ENCODE peak calls at places on chromosomes 1 and 21, in four cellular contexts. One of them, this sample, is unnamed. For H3K4me1 and H3K27me3, the result is how much of the 10 kb centered on the place peaks cover.

GRCh38 chr1:215682232-215682631 is 115.1 kb downstream of the KCTD3 start:
- DNase-seq in CD8-positive, alpha-beta memory T cell: no peak
- DNase-seq in effector memory CD4-positive, alpha-beta T cell: no peak
- DNase-seq in fibroblast of lung: no peak
- DNase-seq in this sample: no peak

GRCh38 chr1:240687820-240688219 is 75.9 kb upstream of the GREM2 start:
- DNase-seq in fibroblast of lung: no peak
- DNase-seq in effector memory CD4-positive, alpha-beta T cell: no peak
- DNase-seq in CD8-positive, alpha-beta memory T cell: peak
- DNase-seq in this sample: peak

GRCh38 chr1:153577138-153577537 is 11.5 kb upstream of the S100A2 start:
- DNase-seq in CD8-positive, alpha-beta memory T cell: no peak
- DNase-seq in effector memory CD4-positive, alpha-beta T cell: no peak
- DNase-seq in fibroblast of lung: no peak
- DNase-seq in this sample: no peak

GRCh38 chr1:64745181-64745985 is 508 bp downstream of the RAVER2 start:
- DNase-seq in effector memory CD4-positive, alpha-beta T cell: no peak
- DNase-seq in CD8-positive, alpha-beta memory T cell: peak
- DNase-seq in fibroblast of lung: peak
- DNase-seq in this sample: peak

GRCh38 chr21:37712204-37712934 is 203.9 kb downstream of the KCNJ6 start:
- DNase-seq in CD8-positive, alpha-beta memory T cell: no peak
- DNase-seq in effector memory CD4-positive, alpha-beta T cell: no peak
- DNase-seq in fibroblast of lung: peak
- DNase-seq in this sample: no peak

GRCh38 chr1:53242381-53242780 is 4.1 kb upstream of the MAGOH start:
- DNase-seq in CD8-positive, alpha-beta memory T cell: no peak
- DNase-seq in effector memory CD4-positive, alpha-beta T cell: no peak
- DNase-seq in fibroblast of lung: no peak
- DNase-seq in this sample: no peak

GRCh38 chr1:67460648-67461500 is 30.7 kb upstream of the SERBP1 start:
- DNase-seq in fibroblast of lung: peak
- DNase-seq in CD8-positive, alpha-beta memory T cell: no peak
- DNase-seq in effector memory CD4-positive, alpha-beta T cell: no peak
- DNase-seq in this sample: no peak

GRCh38 chr1:43764581-43764980 is 57.2 kb downstream of the ST3GAL3 start:
- DNase-seq in effector memory CD4-positive, alpha-beta T cell: no peak
- DNase-seq in fibroblast of lung: no peak
- DNase-seq in CD8-positive, alpha-beta memory T cell: no peak
- DNase-seq in this sample: no peak

GRCh38 chr1:85599076-85599491 is 18.5 kb downstream of the CCN1 start:
- DNase-seq in CD8-positive, alpha-beta memory T cell: no peak
- DNase-seq in effector memory CD4-positive, alpha-beta T cell: no peak
- DNase-seq in fibroblast of lung: no peak
- DNase-seq in this sample: no peak

GRCh38 chr1:145992502-145992936 is 3.9 kb downstream of the TXNIP start:
- DNase-seq in effector memory CD4-positive, alpha-beta T cell: no peak
- DNase-seq in CD8-positive, alpha-beta memory T cell: no peak
- DNase-seq in fibroblast of lung: no peak
- DNase-seq in this sample: no peak

GRCh38 chr1:218369688-218370511 is 24.8 kb downstream of the TGFB2 start:
- DNase-seq in effector memory CD4-positive, alpha-beta T cell: no peak
- DNase-seq in fibroblast of lung: peak
- DNase-seq in CD8-positive, alpha-beta memory T cell: no peak
- DNase-seq in this sample: no peak

GRCh38 chr1:18353992-18354391 is 126.7 kb upstream of the KLHDC7A start:
- DNase-seq in CD8-positive, alpha-beta memory T cell: no peak
- DNase-seq in fibroblast of lung: no peak
- DNase-seq in effector memory CD4-positive, alpha-beta T cell: no peak
- DNase-seq in this sample: no peak

GRCh38 chr1:18354657-18355056 is 126.1 kb upstream of the KLHDC7A start:
- DNase-seq in CD8-positive, alpha-beta memory T cell: no peak
- DNase-seq in fibroblast of lung: no peak
- DNase-seq in effector memory CD4-positive, alpha-beta T cell: no peak
- DNase-seq in this sample: no peak

GRCh38 chr1:18352640-18353245 is 128.0 kb upstream of the KLHDC7A start:
- DNase-seq in effector memory CD4-positive, alpha-beta T cell: no peak
- DNase-seq in fibroblast of lung: no peak
- DNase-seq in CD8-positive, alpha-beta memory T cell: no peak
- DNase-seq in this sample: no peak

GRCh38 chr1:18351735-18352134 is 129.0 kb upstream of the KLHDC7A start:
- DNase-seq in fibroblast of lung: no peak
- DNase-seq in effector memory CD4-positive, alpha-beta T cell: no peak
- DNase-seq in CD8-positive, alpha-beta memory T cell: no peak
- DNase-seq in this sample: no peak

DNA sequence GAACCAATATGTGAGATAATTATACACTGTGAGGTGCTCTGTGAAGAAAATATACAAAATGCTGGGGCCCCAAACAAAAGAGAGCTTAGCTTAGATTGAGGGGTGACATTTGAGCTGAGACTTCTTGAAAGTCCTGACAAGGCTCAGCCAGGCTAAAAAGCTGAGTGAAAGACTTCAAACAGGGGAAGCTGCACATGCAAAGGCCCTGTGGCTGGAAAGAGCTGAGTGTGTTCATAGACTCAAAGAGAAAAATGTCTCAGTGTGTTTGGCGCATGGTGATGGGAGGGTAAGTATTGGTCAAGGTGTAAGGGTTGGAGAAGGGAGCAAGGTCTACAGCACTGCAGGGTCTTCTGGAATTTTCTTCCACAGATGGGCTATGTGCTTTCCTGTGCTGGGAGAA is 127.2 kb upstream of the KLHDC7A start:
- DNase-seq in CD8-positive, alpha-beta memory T cell: no peak
- DNase-seq in effector memory CD4-positive, alpha-beta T cell: no peak
- DNase-seq in fibroblast of lung: no peak
- DNase-seq in this sample: no peak
- H3K4me1 ChIP-seq in CD8-positive, alpha-beta memory T cell: under half
- H3K4me1 ChIP-seq in effector memory CD4-positive, alpha-beta T cell: under half
- H3K4me1 ChIP-seq in fibroblast of lung: under half
- H3K4me1 ChIP-seq in this sample: under half

GRCh38 chr1:3139451-3139852 is 70.4 kb downstream of the PRDM16 start:
- DNase-seq in effector memory CD4-positive, alpha-beta T cell: no peak
- DNase-seq in CD8-positive, alpha-beta memory T cell: no peak
- DNase-seq in fibroblast of lung: no peak
- DNase-seq in this sample: no peak
- H3K27me3 ChIP-seq in effector memory CD4-positive, alpha-beta T cell: under half
- H3K27me3 ChIP-seq in CD8-positive, alpha-beta memory T cell: under half
- H3K27me3 ChIP-seq in fibroblast of lung: under half
- H3K27me3 ChIP-seq in this sample: under half

DNA sequence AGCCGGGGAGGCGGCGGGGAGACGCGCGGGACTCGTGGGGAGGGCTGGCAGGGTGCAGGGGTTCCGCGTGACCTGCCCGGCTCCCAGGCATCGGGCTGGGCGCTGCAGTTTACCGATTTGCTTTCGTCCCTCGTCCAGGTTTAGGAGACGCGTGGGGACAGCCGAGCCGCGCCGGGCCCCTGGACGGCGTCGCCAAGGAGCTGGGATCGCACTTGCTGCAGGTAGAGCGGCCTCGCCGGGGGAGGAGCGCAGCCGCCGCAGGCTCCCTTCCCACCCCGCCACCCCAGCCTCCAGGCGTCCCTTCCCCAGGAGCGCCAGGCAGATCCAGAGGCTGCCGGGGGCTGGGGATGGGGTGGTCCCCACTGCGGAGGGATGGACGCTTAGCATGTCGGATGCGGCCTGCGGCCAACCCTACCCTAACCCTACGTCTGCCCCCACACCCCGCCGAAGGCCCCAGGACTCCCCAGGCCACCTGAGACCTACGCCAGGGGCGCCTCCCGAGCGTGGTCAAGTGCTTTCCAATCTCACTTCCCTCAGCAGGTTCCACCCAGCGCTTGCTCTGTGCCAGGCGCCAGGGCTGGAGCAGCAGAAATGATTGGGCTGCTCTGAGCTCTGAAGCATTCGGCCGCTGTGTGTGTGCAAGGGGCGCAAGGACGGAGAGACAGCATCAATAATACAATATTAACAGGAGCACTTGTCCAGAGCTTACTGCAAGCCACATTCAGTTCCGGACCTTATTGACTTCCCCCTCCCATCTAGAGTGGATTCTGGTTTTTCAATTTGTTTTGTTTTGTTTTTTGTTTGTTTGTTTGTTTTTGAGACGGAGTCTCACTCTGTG is 10.3 kb downstream of the SIM2 start:
- DNase-seq in fibroblast of lung: no peak
- DNase-seq in CD8-positive, alpha-beta memory T cell: no peak
- DNase-seq in effector memory CD4-positive, alpha-beta T cell: no peak
- DNase-seq in this sample: no peak
- H3K27ac ChIP-seq in fibroblast of lung: no peak
- H3K27ac ChIP-seq in CD8-positive, alpha-beta memory T cell: no peak
- H3K27ac ChIP-seq in effector memory CD4-positive, alpha-beta T cell: no peak
- H3K27ac ChIP-seq in this sample: no peak

DNA sequence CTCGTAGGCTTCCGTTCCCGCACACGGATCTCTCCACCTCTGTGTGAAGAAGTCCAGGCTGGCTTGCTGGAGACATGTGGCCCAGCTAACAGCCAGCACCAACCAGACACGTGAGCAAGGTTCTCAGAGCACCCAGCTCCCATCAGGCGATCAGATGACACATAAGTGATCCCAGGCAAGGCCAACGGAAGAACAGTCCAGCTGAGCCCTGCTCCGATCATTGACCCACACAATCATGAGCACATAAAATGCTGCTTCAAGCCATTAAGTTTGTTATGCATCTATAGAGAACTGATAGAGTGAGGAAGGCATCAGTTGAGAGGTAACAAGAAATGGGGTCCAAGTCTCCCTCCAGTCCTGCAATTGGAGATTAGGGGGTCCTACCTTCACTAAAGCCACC is 15.4 kb downstream of the C1orf198 start:
- DNase-seq in effector memory CD4-positive, alpha-beta T cell: no peak
- DNase-seq in fibroblast of lung: no peak
- DNase-seq in CD8-positive, alpha-beta memory T cell: no peak
- DNase-seq in this sample: no peak
- H3K4me1 ChIP-seq in effector memory CD4-positive, alpha-beta T cell: under half
- H3K4me1 ChIP-seq in fibroblast of lung: under half
- H3K4me1 ChIP-seq in CD8-positive, alpha-beta memory T cell: under half
- H3K4me1 ChIP-seq in this sample: under half

GRCh38 chr21:31872072-31872451 is 758 bp upstream of the HUNK start:
- DNase-seq in CD8-positive, alpha-beta memory T cell: no peak
- DNase-seq in effector memory CD4-positive, alpha-beta T cell: no peak
- DNase-seq in fibroblast of lung: no peak
- DNase-seq in this sample: no peak
- H3K27me3 ChIP-seq in CD8-positive, alpha-beta memory T cell: under half
- H3K27me3 ChIP-seq in effector memory CD4-positive, alpha-beta T cell: under half
- H3K27me3 ChIP-seq in fibroblast of lung: under half
- H3K27me3 ChIP-seq in this sample: under half

GRCh38 chr1:184854036-184854435 is 99.4 kb upstream of the EDEM3 start:
- DNase-seq in effector memory CD4-positive, alpha-beta T cell: no peak
- DNase-seq in CD8-positive, alpha-beta memory T cell: no peak
- DNase-seq in fibroblast of lung: no peak
- DNase-seq in this sample: no peak
- H3K27ac ChIP-seq in effector memory CD4-positive, alpha-beta T cell: no peak
- H3K27ac ChIP-seq in CD8-positive, alpha-beta memory T cell: no peak
- H3K27ac ChIP-seq in fibroblast of lung: no peak
- H3K27ac ChIP-seq in this sample: no peak

GRCh38 chr1:111222308-111223125 is 5.0 kb upstream of the CHI3L2 start:
- DNase-seq in effector memory CD4-positive, alpha-beta T cell: peak
- DNase-seq in fibroblast of lung: peak
- DNase-seq in CD8-positive, alpha-beta memory T cell: peak
- DNase-seq in this sample: peak
- H3K4me1 ChIP-seq in effector memory CD4-positive, alpha-beta T cell: half or more
- H3K4me1 ChIP-seq in fibroblast of lung: under half
- H3K4me1 ChIP-seq in CD8-positive, alpha-beta memory T cell: half or more
- H3K4me1 ChIP-seq in this sample: half or more

DNA sequence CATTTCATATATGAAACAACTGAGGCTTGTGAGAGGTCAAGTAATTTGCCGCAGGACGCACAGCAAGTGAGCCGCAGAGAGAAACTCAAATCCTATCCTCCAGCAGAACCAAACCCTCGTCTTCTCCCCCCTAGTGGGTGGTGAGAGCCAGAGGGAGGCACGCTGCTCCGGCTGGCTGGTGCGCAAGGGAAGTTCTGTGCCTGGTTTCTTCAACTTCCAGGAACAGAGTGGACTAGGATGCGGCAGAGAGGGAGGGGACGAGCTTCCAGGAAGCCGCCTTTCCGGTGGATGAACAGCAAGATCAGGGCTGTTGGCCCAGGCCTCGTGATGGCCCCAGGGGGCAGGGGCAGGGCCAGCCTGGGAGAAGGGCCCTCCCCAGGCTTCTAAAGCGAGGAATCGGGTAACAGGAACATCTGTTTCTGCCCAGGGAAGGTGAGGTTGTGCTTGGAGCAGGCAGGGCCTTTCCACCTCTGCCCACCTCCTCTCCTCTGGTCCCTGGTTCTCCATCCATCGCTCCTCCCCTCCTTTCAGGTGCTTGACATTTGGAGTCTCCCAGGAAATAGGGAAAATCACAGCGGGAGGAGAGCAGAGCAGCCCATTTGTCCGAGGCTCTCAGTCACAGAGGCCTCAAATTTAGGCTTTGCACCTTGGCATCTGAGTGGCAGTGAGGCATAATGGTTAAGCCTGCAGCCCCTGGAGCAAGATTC is 16.8 kb upstream of the PDIK1L start:
- DNase-seq in effector memory CD4-positive, alpha-beta T cell: no peak
- DNase-seq in CD8-positive, alpha-beta memory T cell: no peak
- DNase-seq in fibroblast of lung: peak
- DNase-seq in this sample: no peak
- H3K27me3 ChIP-seq in effector memory CD4-positive, alpha-beta T cell: under half
- H3K27me3 ChIP-seq in CD8-positive, alpha-beta memory T cell: under half
- H3K27me3 ChIP-seq in fibroblast of lung: under half
- H3K27me3 ChIP-seq in this sample: under half

GRCh38 chr1:110002695-110003094 is 18.1 kb downstream of the AHCYL1 start:
- DNase-seq in fibroblast of lung: no peak
- DNase-seq in CD8-positive, alpha-beta memory T cell: no peak
- DNase-seq in effector memory CD4-positive, alpha-beta T cell: no peak
- DNase-seq in this sample: no peak
- H3K27ac ChIP-seq in fibroblast of lung: no peak
- H3K27ac ChIP-seq in CD8-positive, alpha-beta memory T cell: no peak
- H3K27ac ChIP-seq in effector memory CD4-positive, alpha-beta T cell: no peak
- H3K27ac ChIP-seq in this sample: no peak

GRCh38 chr1:234584431-234584805 is 25.6 kb downstream of the IRF2BP2 start:
- DNase-seq in effector memory CD4-positive, alpha-beta T cell: no peak
- DNase-seq in fibroblast of lung: no peak
- DNase-seq in CD8-positive, alpha-beta memory T cell: no peak
- DNase-seq in this sample: no peak
- H3K4me1 ChIP-seq in effector memory CD4-positive, alpha-beta T cell: under half
- H3K4me1 ChIP-seq in fibroblast of lung: under half
- H3K4me1 ChIP-seq in CD8-positive, alpha-beta memory T cell: under half
- H3K4me1 ChIP-seq in this sample: under half

This sample was measured in CD4-positive, alpha-beta memory T cell.